ENCODE peak calls at places on chromosomes 6 and 20, in five cellular contexts. N is fibroblast of lung, U is gastrocnemius medialis, F is tibial nerve, O is spleen. Z is an unnamed sample.

GRCh38 chr6:626236-626635 is 30.7 kb downstream of the HUS1B start:
- DNase-seq in N (peak; percentile 49), U (peak; percentile 12), F (no peak), O (no peak), Z (no peak)

GRCh38 chr20:32034581-32035397 is 17.3 kb upstream of the HCK start:
- DNase-seq in N (no peak), U (no peak), F (no peak), O (no peak), Z (no peak)

GRCh38 chr6:151627689-151628444 is 134.1 kb downstream of the CCDC170 start:
- DNase-seq in N (no peak), U (no peak), F (no peak), O (no peak), Z (no peak)

GRCh38 chr6:88177961-88178464 is 11.9 kb upstream of the CNR1 start:
- DNase-seq in N (peak; percentile 1), U (no peak), F (no peak), O (no peak), Z (no peak)

GRCh38 chr20:43744966-43745733 is 18.3 kb upstream of the GTSF1L start:
- DNase-seq in N (no peak), U (no peak), F (no peak), O (no peak), Z (no peak)

GRCh38 chr6:80969439-80969838 is 783.0 kb downstream of the TENT5A start:
- DNase-seq in N (no peak), U (no peak), F (no peak), O (no peak), Z (no peak)

GRCh38 chr6:21628162-21628561 is 34.6 kb downstream of the SOX4 start:
- DNase-seq in N (no peak), U (no peak), F (no peak), O (no peak), Z (no peak)

GRCh38 chr6:48036316-48036715 is 74.7 kb downstream of the PTCHD4 start:
- DNase-seq in N (peak; percentile 86), U (no peak), F (no peak), O (no peak), Z (no peak)

GRCh38 chr6:43103253-43103876 is 27.3 kb downstream of the PTK7 start:
- DNase-seq in N (no peak), U (no peak), F (no peak), O (no peak), Z (no peak)

GRCh38 chr6:154070041-154070440 is 31.0 kb downstream of the OPRM1 start:
- DNase-seq in N (no peak), U (no peak), F (no peak), O (no peak), Z (no peak)

GRCh38 chr6:83176256-83176655 is 16.8 kb downstream of the PGM3 start:
- DNase-seq in N (peak; percentile 56), U (no peak), F (no peak), O (no peak), Z (no peak)

GRCh38 chr6:61640463-61640862 is 645.6 kb downstream of the KHDRBS2 start:
- DNase-seq in N (no peak), U (no peak), F (no peak), O (no peak), Z (no peak)

GRCh38 chr20:32506721-32507120 is 78.4 kb downstream of the NOL4L start:
- DNase-seq in N (no peak), U (no peak), F (no peak), O (no peak), Z (no peak)

GRCh38 chr20:26208296-26209091 is 511.8 kb upstream of the ZNF337 start:
- DNase-seq in N (no peak), U (no peak), F (no peak), O (peak; percentile 73), Z (no peak)

GRCh38 chr20:6664574-6664973 is 102.9 kb upstream of the BMP2 start:
- DNase-seq in N (no peak), U (no peak), F (no peak), O (no peak), Z (no peak)

GRCh38 chr6:37017606-37018005 is 12.2 kb downstream of the FGD2 start:
- DNase-seq in N (no peak), U (no peak), F (no peak), O (no peak), Z (no peak)

GRCh38 chr20:2873747-2874041 is 413 bp downstream of the PTPRA start:
- DNase-seq in N (no peak), U (no peak), F (no peak), O (peak; percentile 94), Z (peak; percentile 46)

GRCh38 chr6:131058236-131058635 is 4.8 kb downstream of the EPB41L2 start:
- DNase-seq in N (peak; percentile 68), U (no peak), F (no peak), O (no peak), Z (no peak)

GRCh38 chr6:34248727-34249468 is at the start of gene SMIM29:
- DNase-seq in N (peak; percentile 93), U (peak; percentile 96), F (peak; percentile 92), O (peak; percentile 100), Z (peak; percentile 96)

GRCh38 chr6:26363882-26364825 is 844 bp upstream of the BTN3A2 start:
- DNase-seq in N (peak; percentile 36), U (no peak), F (no peak), O (no peak), Z (peak; percentile 28)

GRCh38 chr6:148593130-148593812 is 153.6 kb upstream of the UST start:
- DNase-seq in N (peak; percentile 65), U (no peak), F (no peak), O (no peak), Z (peak; percentile 42)

GRCh38 chr20:43189614-43190331 is at the start of gene PTPRT:
- DNase-seq in N (no peak), U (no peak), F (no peak), O (no peak), Z (no peak)

GRCh38 chr6:15621203-15622044 is 41.4 kb downstream of the DTNBP1 start:
- DNase-seq in N (no peak), U (peak; percentile 15), F (no peak), O (peak; percentile 88), Z (peak; percentile 23)

GRCh38 chr6:75207211-75207984 is 1.5 kb upstream of the COL12A1 start:
- DNase-seq in N (peak; percentile 62), U (no peak), F (no peak), O (peak; percentile 74), Z (peak; percentile 39)

GRCh38 chr6:75211920-75212590 is 6.2 kb upstream of the COL12A1 start:
- DNase-seq in N (no peak), U (no peak), F (no peak), O (no peak), Z (no peak)

GRCh38 chr6:75210885-75211739 is 5.3 kb upstream of the COL12A1 start:
- DNase-seq in N (peak; percentile 85), U (no peak), F (no peak), O (no peak), Z (peak; percentile 77)

GRCh38 chr6:75208564-75209431 is 2.9 kb upstream of the COL12A1 start:
- DNase-seq in N (peak; percentile 87), U (peak; percentile 53), F (peak; percentile 85), O (peak; percentile 93), Z (peak; percentile 90)

DNA sequence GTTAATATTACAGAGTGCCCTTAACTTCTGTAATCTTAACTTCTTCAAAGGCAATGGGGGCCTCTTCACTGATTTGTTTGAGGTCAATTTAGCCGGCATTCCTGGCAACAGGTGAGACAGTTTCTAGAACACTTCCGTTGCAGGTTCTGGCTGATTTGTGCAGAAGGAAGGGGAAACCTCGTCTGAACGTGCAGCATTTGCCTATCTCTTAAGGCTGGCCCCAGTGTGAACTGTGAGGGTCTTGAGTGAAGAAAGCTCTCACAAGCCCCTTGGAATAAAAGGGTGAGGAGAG is 3.5 kb upstream of the COL12A1 start:
- DNase-seq in N (no peak), U (no peak), F (no peak), O (no peak), Z (no peak)
- H3K4me1 ChIP-seq in N (peaks cover 7% of the 10 kb centered on the region), U (peaks cover 20% of the 10 kb centered on the region), F (no peaks in the 10 kb centered on the region), O (peaks cover 43% of the 10 kb centered on the region), Z (no peaks in the 10 kb centered on the region)

GRCh38 chr20:50381771-50382593 is 128.2 kb upstream of the PTPN1 start:
- DNase-seq in N (no peak), U (no peak), F (no peak), O (no peak), Z (no peak)
- H3K4me3 ChIP-seq in N (no peak overlapping the region), U (no peak overlapping the region), F (no peak overlapping the region), O (no peak overlapping the region), Z (no peak overlapping the region)

DNA sequence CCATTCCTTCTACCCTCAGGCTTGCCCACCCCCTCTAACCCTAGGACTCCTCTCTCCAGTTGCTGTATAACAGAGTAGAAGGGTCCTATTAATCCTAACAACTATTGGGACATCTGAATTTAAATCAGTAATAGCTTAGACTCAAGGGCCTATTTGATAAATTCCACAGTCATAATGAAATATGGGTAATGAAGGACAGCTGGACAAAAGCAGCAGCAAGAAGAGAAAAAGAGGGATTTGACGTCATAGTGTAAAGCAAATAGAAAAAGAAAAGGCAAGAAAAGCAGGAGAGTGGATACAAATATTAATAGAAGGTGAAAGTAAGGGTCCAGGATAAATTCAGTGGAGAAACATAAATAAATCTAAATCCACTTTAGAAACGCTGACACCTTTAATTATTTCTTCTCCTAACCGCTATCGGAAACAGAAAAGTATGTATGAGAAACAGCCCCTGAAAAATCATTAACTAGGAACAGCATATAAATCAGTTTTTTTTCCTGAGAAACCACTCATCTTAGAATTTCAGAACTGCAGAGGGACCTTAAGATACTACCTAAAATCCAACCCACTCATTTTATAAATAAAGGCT is 12.8 kb downstream of the FKBP5 start:
- DNase-seq in N (no peak), U (no peak), F (no peak), O (no peak), Z (no peak)
- H3K4me1 ChIP-seq in N (peaks cover 2% of the 10 kb centered on the region), U (peaks cover 72% of the 10 kb centered on the region), F (no peaks in the 10 kb centered on the region), O (peaks cover 26% of the 10 kb centered on the region), Z (no peaks in the 10 kb centered on the region)

GRCh38 chr6:29665942-29666825 is 9.3 kb downstream of the MOG start:
- DNase-seq in N (no peak), U (no peak), F (no peak), O (no peak), Z (no peak)
- H3K4me3 ChIP-seq in N (no peak overlapping the region), U (no peak overlapping the region), F (no peak overlapping the region), O (no peak overlapping the region), Z (no peak overlapping the region)

GRCh38 chr6:111993342-111993741 is 60.6 kb upstream of the CCN6 start:
- DNase-seq in N (no peak), U (no peak), F (no peak), O (no peak), Z (no peak)
- H3K4me1 ChIP-seq in N (no peaks in the 10 kb centered on the region), U (peaks cover 8% of the 10 kb centered on the region), F (no peaks in the 10 kb centered on the region), O (peaks cover 6% of the 10 kb centered on the region), Z (no peaks in the 10 kb centered on the region)

GRCh38 chr20:58389324-58389967 is 417 bp downstream of the VAPB start:
- DNase-seq in N (peak; percentile 31), U (peak; percentile 4), F (no peak), O (no peak), Z (no peak)

GRCh38 chr20:58388882-58389323 is at the start of gene VAPB:
- DNase-seq in N (peak; percentile 96), U (peak; percentile 89), F (peak; percentile 88), O (peak; percentile 99), Z (peak; percentile 92)

GRCh38 chr20:58392286-58392685 is 3.3 kb downstream of the VAPB start:
- DNase-seq in N (no peak), U (no peak), F (no peak), O (no peak), Z (no peak)

GRCh38 chr20:58389968-58390658 is 1.1 kb downstream of the VAPB start:
- DNase-seq in N (no peak), U (no peak), F (no peak), O (no peak), Z (no peak)

GRCh38 chr20:58390659-58391035 is 1.6 kb downstream of the VAPB start:
- DNase-seq in N (no peak), U (no peak), F (no peak), O (no peak), Z (no peak)
- H3K4me3 ChIP-seq in N (peak overlapping the region; percentile 86), U (peak overlapping the region; percentile 85), F (peak overlapping the region; percentile 97), O (no peak overlapping the region), Z (no peak overlapping the region)